ENCODE peak calls at places on chromosome 17, in seven cellular contexts. One of them, this sample, is unnamed.

GRCh38 chr17:19744922-19745757 is 3.0 kb downstream of the ALDH3A1 start:
- DNase-seq in HFFc6: peak
- DNase-seq in retina: peak
- DNase-seq in OCI-LY7: peak
- DNase-seq in NCI-H748 treated with DMSO at 0.1 percent for 48 hours: no peak
- DNase-seq in non-pigmented ciliary epithelial cell: no peak
- DNase-seq in NCI-H526 treated with DMSO at 0.1 percent for 48 hours: peak
- DNase-seq in this sample: peak

GRCh38 chr17:50593321-50593720 is 32.8 kb downstream of the CACNA1G start:
- DNase-seq in HFFc6: no peak
- DNase-seq in retina: peak
- DNase-seq in OCI-LY7: no peak
- DNase-seq in NCI-H748 treated with DMSO at 0.1 percent for 48 hours: peak
- DNase-seq in non-pigmented ciliary epithelial cell: no peak
- DNase-seq in NCI-H526 treated with DMSO at 0.1 percent for 48 hours: peak
- DNase-seq in this sample: peak

GRCh38 chr17:62678214-62678919 is 50.9 kb downstream of the MRC2 start:
- DNase-seq in HFFc6: no peak
- DNase-seq in retina: no peak
- DNase-seq in OCI-LY7: no peak
- DNase-seq in NCI-H748 treated with DMSO at 0.1 percent for 48 hours: no peak
- DNase-seq in non-pigmented ciliary epithelial cell: no peak
- DNase-seq in NCI-H526 treated with DMSO at 0.1 percent for 48 hours: no peak
- DNase-seq in this sample: no peak

GRCh38 chr17:33745047-33745783 is 452.1 kb upstream of the ASIC2 start:
- DNase-seq in HFFc6: no peak
- DNase-seq in retina: no peak
- DNase-seq in OCI-LY7: no peak
- DNase-seq in NCI-H748 treated with DMSO at 0.1 percent for 48 hours: no peak
- DNase-seq in non-pigmented ciliary epithelial cell: no peak
- DNase-seq in NCI-H526 treated with DMSO at 0.1 percent for 48 hours: no peak
- DNase-seq in this sample: no peak

GRCh38 chr17:6231886-6232767 is 161.9 kb downstream of the WSCD1 start:
- DNase-seq in HFFc6: peak
- DNase-seq in retina: no peak
- DNase-seq in OCI-LY7: no peak
- DNase-seq in NCI-H748 treated with DMSO at 0.1 percent for 48 hours: no peak
- DNase-seq in non-pigmented ciliary epithelial cell: peak
- DNase-seq in NCI-H526 treated with DMSO at 0.1 percent for 48 hours: no peak
- DNase-seq in this sample: no peak

GRCh38 chr17:4497101-4497824 is 1.4 kb upstream of the SPNS2 start:
- DNase-seq in HFFc6: no peak
- DNase-seq in retina: no peak
- DNase-seq in OCI-LY7: peak
- DNase-seq in NCI-H748 treated with DMSO at 0.1 percent for 48 hours: no peak
- DNase-seq in non-pigmented ciliary epithelial cell: no peak
- DNase-seq in NCI-H526 treated with DMSO at 0.1 percent for 48 hours: no peak
- DNase-seq in this sample: no peak

GRCh38 chr17:1484586-1485310 is 7.7 kb downstream of the MYO1C start:
- DNase-seq in HFFc6: peak
- DNase-seq in retina: peak
- DNase-seq in OCI-LY7: peak
- DNase-seq in NCI-H748 treated with DMSO at 0.1 percent for 48 hours: peak
- DNase-seq in non-pigmented ciliary epithelial cell: no peak
- DNase-seq in NCI-H526 treated with DMSO at 0.1 percent for 48 hours: peak
- DNase-seq in this sample: peak

GRCh38 chr17:13865650-13866049 is 203.7 kb upstream of the COX10 start:
- DNase-seq in HFFc6: no peak
- DNase-seq in retina: no peak
- DNase-seq in OCI-LY7: no peak
- DNase-seq in NCI-H748 treated with DMSO at 0.1 percent for 48 hours: no peak
- DNase-seq in non-pigmented ciliary epithelial cell: no peak
- DNase-seq in NCI-H526 treated with DMSO at 0.1 percent for 48 hours: no peak
- DNase-seq in this sample: no peak

GRCh38 chr17:44216173-44216572 is 3.3 kb downstream of the UBTF start:
- DNase-seq in HFFc6: no peak
- DNase-seq in retina: no peak
- DNase-seq in OCI-LY7: peak
- DNase-seq in NCI-H748 treated with DMSO at 0.1 percent for 48 hours: no peak
- DNase-seq in non-pigmented ciliary epithelial cell: no peak
- DNase-seq in NCI-H526 treated with DMSO at 0.1 percent for 48 hours: no peak
- DNase-seq in this sample: no peak

GRCh38 chr17:8314797-8315739 is 5.0 kb downstream of the ARHGEF15 start:
- DNase-seq in HFFc6: no peak
- DNase-seq in retina: peak
- DNase-seq in OCI-LY7: no peak
- DNase-seq in NCI-H748 treated with DMSO at 0.1 percent for 48 hours: no peak
- DNase-seq in non-pigmented ciliary epithelial cell: no peak
- DNase-seq in NCI-H526 treated with DMSO at 0.1 percent for 48 hours: no peak
- DNase-seq in this sample: no peak

GRCh38 chr17:81576621-81577277 is 24.6 kb upstream of the FAAP100 start:
- DNase-seq in HFFc6: peak
- DNase-seq in retina: no peak
- DNase-seq in OCI-LY7: no peak
- DNase-seq in NCI-H748 treated with DMSO at 0.1 percent for 48 hours: no peak
- DNase-seq in non-pigmented ciliary epithelial cell: no peak
- DNase-seq in NCI-H526 treated with DMSO at 0.1 percent for 48 hours: no peak
- DNase-seq in this sample: peak

GRCh38 chr17:46020023-46020735 is 21.1 kb downstream of the STH start:
- DNase-seq in HFFc6: no peak
- DNase-seq in retina: no peak
- DNase-seq in OCI-LY7: no peak
- DNase-seq in NCI-H748 treated with DMSO at 0.1 percent for 48 hours: no peak
- DNase-seq in non-pigmented ciliary epithelial cell: no peak
- DNase-seq in NCI-H526 treated with DMSO at 0.1 percent for 48 hours: no peak
- DNase-seq in this sample: no peak

GRCh38 chr17:27544350-27545131 is 86.4 kb upstream of the LGALS9 start:
- DNase-seq in HFFc6: no peak
- DNase-seq in retina: no peak
- DNase-seq in OCI-LY7: peak
- DNase-seq in NCI-H748 treated with DMSO at 0.1 percent for 48 hours: no peak
- DNase-seq in non-pigmented ciliary epithelial cell: no peak
- DNase-seq in NCI-H526 treated with DMSO at 0.1 percent for 48 hours: peak
- DNase-seq in this sample: no peak

GRCh38 chr17:80894439-80894721 is 97.3 kb upstream of the CHMP6 start:
- DNase-seq in HFFc6: no peak
- DNase-seq in retina: no peak
- DNase-seq in OCI-LY7: no peak
- DNase-seq in NCI-H748 treated with DMSO at 0.1 percent for 48 hours: no peak
- DNase-seq in non-pigmented ciliary epithelial cell: no peak
- DNase-seq in NCI-H526 treated with DMSO at 0.1 percent for 48 hours: no peak
- DNase-seq in this sample: no peak

GRCh38 chr17:74999523-74999922 is 12.1 kb downstream of the CDR2L start:
- DNase-seq in HFFc6: no peak
- DNase-seq in retina: no peak
- DNase-seq in OCI-LY7: no peak
- DNase-seq in NCI-H748 treated with DMSO at 0.1 percent for 48 hours: no peak
- DNase-seq in non-pigmented ciliary epithelial cell: no peak
- DNase-seq in NCI-H526 treated with DMSO at 0.1 percent for 48 hours: no peak
- DNase-seq in this sample: no peak

GRCh38 chr17:12282056-12282455 is 261.4 kb downstream of the MAP2K4 start:
- DNase-seq in HFFc6: peak
- DNase-seq in retina: no peak
- DNase-seq in OCI-LY7: no peak
- DNase-seq in NCI-H748 treated with DMSO at 0.1 percent for 48 hours: no peak
- DNase-seq in non-pigmented ciliary epithelial cell: peak
- DNase-seq in NCI-H526 treated with DMSO at 0.1 percent for 48 hours: no peak
- DNase-seq in this sample: no peak

GRCh38 chr17:81393684-81394376 is 1.4 kb upstream of the BAHCC1 start:
- DNase-seq in HFFc6: peak
- DNase-seq in retina: peak
- DNase-seq in OCI-LY7: peak
- DNase-seq in NCI-H748 treated with DMSO at 0.1 percent for 48 hours: peak
- DNase-seq in non-pigmented ciliary epithelial cell: peak
- DNase-seq in NCI-H526 treated with DMSO at 0.1 percent for 48 hours: peak
- DNase-seq in this sample: peak

GRCh38 chr17:1362065-1362848 is 37.8 kb downstream of the YWHAE start:
- DNase-seq in HFFc6: no peak
- DNase-seq in retina: no peak
- DNase-seq in OCI-LY7: peak
- DNase-seq in NCI-H748 treated with DMSO at 0.1 percent for 48 hours: no peak
- DNase-seq in non-pigmented ciliary epithelial cell: no peak
- DNase-seq in NCI-H526 treated with DMSO at 0.1 percent for 48 hours: no peak
- DNase-seq in this sample: no peak

GRCh38 chr17:28724500-28725165 is 1.4 kb downstream of the TLCD1 start:
- DNase-seq in HFFc6: no peak
- DNase-seq in retina: no peak
- DNase-seq in OCI-LY7: peak
- DNase-seq in NCI-H748 treated with DMSO at 0.1 percent for 48 hours: no peak
- DNase-seq in non-pigmented ciliary epithelial cell: no peak
- DNase-seq in NCI-H526 treated with DMSO at 0.1 percent for 48 hours: no peak
- DNase-seq in this sample: no peak

GRCh38 chr17:82445542-82445941 is 5.0 kb downstream of the CYBC1 start:
- DNase-seq in HFFc6: no peak
- DNase-seq in retina: no peak
- DNase-seq in OCI-LY7: no peak
- DNase-seq in NCI-H748 treated with DMSO at 0.1 percent for 48 hours: no peak
- DNase-seq in non-pigmented ciliary epithelial cell: no peak
- DNase-seq in NCI-H526 treated with DMSO at 0.1 percent for 48 hours: no peak
- DNase-seq in this sample: no peak

GRCh38 chr17:21425321-21425720 is 49.2 kb downstream of the KCNJ12 start:
- DNase-seq in HFFc6: no peak
- DNase-seq in retina: no peak
- DNase-seq in OCI-LY7: no peak
- DNase-seq in NCI-H748 treated with DMSO at 0.1 percent for 48 hours: no peak
- DNase-seq in non-pigmented ciliary epithelial cell: no peak
- DNase-seq in NCI-H526 treated with DMSO at 0.1 percent for 48 hours: no peak
- DNase-seq in this sample: no peak

This sample was measured in NCI-H774.